ENCODE peak calls at places on chromosomes 1 and 21, in four cellular contexts. N is EL, F is left cardiac atrium, K is endodermal cell. S is an unnamed sample.

GRCh38 chr1:36115200-36115669 is 9.8 kb downstream of the COL8A2 start:
- DNase-seq in N (peak), K (peak), F (no peak), S (peak)

GRCh38 chr1:246798606-246799496 is 74.6 kb downstream of the SCCPDH start:
- DNase-seq in F (no peak), K (peak), N (no peak), S (peak)

GRCh38 chr1:54479251-54479650 is 68.8 kb upstream of the ACOT11 start:
- DNase-seq in F (no peak), N (no peak), K (no peak), S (no peak)

GRCh38 chr1:100606438-100606837 is 68.5 kb downstream of the GPR88 start:
- DNase-seq in K (peak), N (peak), F (peak), S (peak)

GRCh38 chr1:200925821-200926220 is 31.1 kb downstream of the INAVA start:
- DNase-seq in F (no peak), K (peak), N (peak), S (no peak)

GRCh38 chr1:203607169-203607873 is 19.3 kb upstream of the ATP2B4 start:
- DNase-seq in K (no peak), N (peak), F (peak), S (peak)

GRCh38 chr21:42623684-42624083 is 29.7 kb upstream of the PDE9A start:
- DNase-seq in K (no peak), N (no peak), F (no peak), S (no peak)

GRCh38 chr1:1963570-1963969 is 40.0 kb downstream of the CFAP74 start:
- DNase-seq in K (no peak), F (no peak), N (no peak), S (no peak)

GRCh38 chr1:226051356-226051755 is 11.2 kb upstream of the H3-3A start:
- DNase-seq in N (no peak), F (no peak), K (no peak), S (no peak)

GRCh38 chr1:217010253-217010652 is 287.0 kb upstream of the ESRRG start:
- DNase-seq in F (no peak), K (no peak), N (no peak), S (no peak)

GRCh38 chr1:204809488-204809887 is 61.2 kb upstream of the NFASC start:
- DNase-seq in F (no peak), K (no peak), N (no peak), S (no peak)

GRCh38 chr1:169568497-169568896 is 17.8 kb downstream of the F5 start:
- DNase-seq in F (no peak), K (no peak), N (no peak), S (no peak)

GRCh38 chr1:247110627-247111258 is 6.6 kb upstream of the ZNF669 start:
- DNase-seq in K (peak), N (peak), F (no peak), S (no peak)

GRCh38 chr1:12037486-12038355 is 18.4 kb downstream of the MIIP start:
- DNase-seq in N (no peak), K (no peak), F (no peak), S (no peak)

GRCh38 chr21:39079617-39080016 is 103.6 kb downstream of the PSMG1 start:
- DNase-seq in K (no peak), F (peak), N (no peak), S (peak)

GRCh38 chr1:179025975-179026812 is 500 bp downstream of the FAM20B start:
- DNase-seq in N (peak), F (peak), K (peak), S (peak)

GRCh38 chr1:44417351-44418021 is 12.4 kb downstream of the RNF220 start:
- DNase-seq in F (peak), K (peak), N (no peak), S (peak)

GRCh38 chr1:59017501-59018231 is 233.8 kb upstream of the JUN start:
- DNase-seq in N (peak), F (no peak), K (no peak), S (no peak)

GRCh38 chr1:212007896-212008295 is 27.5 kb downstream of the INTS7 start:
- DNase-seq in K (no peak), N (no peak), F (no peak), S (no peak)

GRCh38 chr1:234970371-234970730 is 158.3 kb downstream of the TOMM20 start:
- DNase-seq in F (no peak), N (no peak), K (no peak), S (no peak)

GRCh38 chr21:45378258-45378966 is 26.6 kb upstream of the COL18A1 start:
- DNase-seq in F (no peak), N (peak), K (peak), S (peak)

GRCh38 chr21:25858328-25858727 is 123.6 kb downstream of the GABPA start:
- DNase-seq in F (no peak), K (no peak), N (no peak), S (no peak)

GRCh38 chr1:15090373-15090772 is 63.2 kb upstream of the TMEM51 start:
- DNase-seq in K (peak), F (no peak), N (no peak), S (peak)

GRCh38 chr21:46334351-46335140 is 10.6 kb downstream of the PCNT start:
- DNase-seq in F (no peak), K (no peak), N (no peak), S (no peak)

GRCh38 chr1:180444522-180444921 is 57.9 kb downstream of the ACBD6 start:
- DNase-seq in K (no peak), N (no peak), F (no peak), S (no peak)

GRCh38 chr1:46301406-46302090 is 1.9 kb downstream of the LRRC41 start:
- DNase-seq in N (peak), K (peak), F (peak), S (peak)

GRCh38 chr1:16915627-16915973 is 6.1 kb upstream of the CROCC start:
- DNase-seq in K (peak), N (no peak), F (no peak), S (no peak)

GRCh38 chr1:36606908-36607651 is 124.4 kb upstream of the CSF3R start:
- DNase-seq in F (no peak), N (no peak), K (no peak), S (no peak)

GRCh38 chr21:39051561-39051949 is 131.7 kb downstream of the PSMG1 start:
- DNase-seq in N (peak), F (no peak), K (peak), S (no peak)

GRCh38 chr1:209048961-209049669 is 534.4 kb upstream of the CAMK1G start:
- DNase-seq in F (no peak), N (peak), K (no peak), S (no peak)

GRCh38 chr1:159510223-159510530 is 25.6 kb downstream of the OR10J5 start:
- DNase-seq in F (no peak), K (no peak), N (peak), S (no peak)

GRCh38 chr1:108560430-108561144 is 687 bp downstream of the EEIG2 start:
- DNase-seq in F (peak), N (peak), K (peak), S (peak)

GRCh38 chr1:26418865-26419349 is 8.3 kb downstream of the LIN28A start:
- DNase-seq in N (no peak), K (peak), F (no peak), S (no peak)

GRCh38 chr21:17495680-17496079 is 17.2 kb upstream of the CXADR start:
- DNase-seq in N (no peak), F (no peak), K (no peak), S (no peak)

GRCh38 chr1:203124546-203125317 is 2.8 kb upstream of the ADORA1 start:
- DNase-seq in F (no peak), K (peak), N (peak), S (no peak)

S was measured in left ventricle myocardium superior.